ENCODE peak calls at places on chromosome 9, in six cellular contexts. P, Q, Z, J, T and S are unnamed samples.

GRCh38 chr9:101398930-101399640 is 434 bp downstream of the ZNF189 start:
- DNase-seq in P (no peak), Z (no peak), Q (no peak), J (no peak), T (peak), S (no peak)

GRCh38 chr9:3330792-3331420 is 194.9 kb downstream of the RFX3 start:
- DNase-seq in P (no peak), T (no peak), Q (no peak), Z (no peak), J (no peak), S (no peak)

GRCh38 chr9:107016383-107016782 is 153.4 kb downstream of the ZNF462 start:
- DNase-seq in T (no peak), Q (no peak), Z (no peak), P (no peak), J (no peak), S (no peak)

GRCh38 chr9:114476891-114477469 is 28.3 kb downstream of the WHRN start:
- DNase-seq in Q (no peak), P (no peak), T (no peak), J (no peak), Z (no peak), S (no peak)

GRCh38 chr9:69176446-69177135 is 2.5 kb downstream of the TJP2 start:
- DNase-seq in Z (no peak), P (no peak), Q (no peak), J (no peak), T (no peak), S (no peak)

GRCh38 chr9:21906878-21907277 is 87.3 kb downstream of the CDKN2A start:
- DNase-seq in J (no peak), Z (no peak), T (no peak), Q (no peak), P (no peak), S (no peak)

GRCh38 chr9:135032041-135032835 is 55.2 kb upstream of the OLFM1 start:
- DNase-seq in Q (no peak), J (no peak), P (no peak), Z (no peak), T (no peak), S (no peak)

GRCh38 chr9:17230646-17231045 is 95.8 kb downstream of the CNTLN start:
- DNase-seq in Q (no peak), J (no peak), T (no peak), P (no peak), Z (no peak), S (no peak)

GRCh38 chr9:120480707-120481106 is 99.3 kb downstream of the CDK5RAP2 start:
- DNase-seq in J (no peak), Q (no peak), P (no peak), Z (no peak), T (no peak), S (no peak)

GRCh38 chr9:136634904-136635303 is 27.8 kb upstream of the EGFL7 start:
- DNase-seq in T (no peak), J (no peak), Z (no peak), P (no peak), Q (no peak), S (no peak)

GRCh38 chr9:80492221-80492620 is 920.5 kb downstream of the TLE4 start:
- DNase-seq in J (no peak), Q (no peak), T (no peak), Z (no peak), P (no peak), S (no peak)

GRCh38 chr9:81801190-81801589 is 111.8 kb upstream of the TLE1 start:
- DNase-seq in T (no peak), Q (no peak), J (no peak), Z (no peak), P (no peak), S (no peak)

GRCh38 chr9:10843151-10843550 is 230.3 kb upstream of the PTPRD start:
- DNase-seq in J (no peak), Q (no peak), P (no peak), Z (no peak), T (no peak), S (no peak)

GRCh38 chr9:89020754-89021153 is 29.5 kb downstream of the S1PR3 start:
- DNase-seq in J (no peak), Q (no peak), T (no peak), P (no peak), Z (no peak), S (no peak)

GRCh38 chr9:124428751-124429529 is 13.7 kb upstream of the PSMB7 start:
- DNase-seq in J (no peak), Z (no peak), T (no peak), Q (no peak), P (no peak), S (no peak)

GRCh38 chr9:107213561-107214028 is 69.5 kb upstream of the RAD23B start:
- DNase-seq in P (peak), Q (no peak), T (no peak), Z (no peak), J (peak), S (no peak)

GRCh38 chr9:71355884-71356283 is 234.5 kb upstream of the TRPM3 start:
- DNase-seq in T (no peak), Q (no peak), Z (no peak), J (no peak), P (peak), S (no peak)

GRCh38 chr9:36486933-36487481 is 85.7 kb upstream of the MELK start:
- DNase-seq in T (peak), J (no peak), Q (peak), Z (peak), P (peak), S (peak)

GRCh38 chr9:125660557-125660956 is 46.5 kb downstream of the MAPKAP1 start:
- DNase-seq in Q (no peak), T (no peak), J (no peak), Z (no peak), P (no peak), S (no peak)

GRCh38 chr9:561430-561829 is 280.1 kb upstream of the DMRT1 start:
- DNase-seq in T (no peak), J (no peak), Z (no peak), P (no peak), Q (no peak), S (no peak)

GRCh38 chr9:38030658-38031057 is 38.4 kb downstream of the SHB start:
- DNase-seq in Q (no peak), J (no peak), P (no peak), T (peak), Z (no peak), S (no peak)

GRCh38 chr9:123984802-123985201 is 26.8 kb upstream of the LHX2 start:
- DNase-seq in Z (no peak), J (no peak), Q (no peak), P (no peak), T (no peak), S (no peak)

GRCh38 chr9:128916745-128917144 is 4.0 kb upstream of the PHYHD1 start:
- DNase-seq in J (no peak), Q (no peak), P (no peak), Z (no peak), T (no peak), S (no peak)

GRCh38 chr9:121499177-121499426 is 542 bp downstream of the GGTA1 start:
- DNase-seq in J (no peak), Q (no peak), Z (no peak), T (no peak), P (no peak), S (no peak)

GRCh38 chr9:121499427-121500164 is at the start of gene GGTA1:
- DNase-seq in Q (peak), Z (peak), T (peak), P (no peak), J (no peak), S (peak)

GRCh38 chr9:121498150-121498486 is 1.5 kb downstream of the GGTA1 start:
- DNase-seq in Z (peak), J (peak), P (peak), T (peak), Q (peak), S (no peak)

GRCh38 chr9:121500165-121500478 is 478 bp upstream of the GGTA1 start:
- DNase-seq in P (no peak), Q (no peak), T (no peak), Z (no peak), J (no peak), S (no peak)

DNA sequence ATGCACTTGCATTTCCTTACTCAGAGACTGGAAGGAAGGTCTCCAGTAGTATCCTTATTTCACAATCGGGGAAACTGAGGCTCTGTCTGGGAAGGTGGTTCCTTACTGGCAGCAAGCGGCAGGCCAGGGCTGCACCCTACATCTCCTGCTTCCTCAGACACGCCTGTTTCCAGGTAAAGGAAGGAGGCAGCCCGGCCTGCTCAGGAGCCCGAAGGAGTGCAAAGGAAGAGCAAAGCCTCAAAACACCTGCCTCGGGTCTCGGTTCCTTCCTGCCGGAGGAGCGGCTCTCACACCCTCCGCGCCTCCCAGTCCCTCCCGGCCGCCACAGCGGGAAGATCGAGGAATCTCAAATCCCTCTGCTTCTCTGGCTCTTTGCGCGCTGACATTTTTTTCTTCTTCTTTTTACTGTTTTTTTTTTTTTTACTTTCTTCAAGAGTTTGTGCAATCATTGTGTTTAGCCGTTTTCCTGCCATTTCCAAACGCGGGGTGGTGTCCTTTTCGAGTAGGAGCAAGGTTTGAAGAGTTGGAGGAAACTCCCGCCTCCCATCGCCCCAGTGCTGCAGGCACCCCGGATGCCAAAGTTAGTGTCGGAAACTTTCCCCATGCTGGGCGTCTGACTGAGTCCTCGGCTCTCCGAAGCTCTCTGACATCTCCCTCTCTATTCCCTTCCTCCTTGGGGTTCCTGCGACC is 1.0 kb downstream of the GGTA1 start:
- DNase-seq in J (no peak), Q (peak), T (no peak), Z (peak), P (no peak), S (no peak)
- TF ChIP-seq GABPA in J (no peak), Q (no peak), T (no peak), Z (no peak), P (no peak), S (no peak)

DNA sequence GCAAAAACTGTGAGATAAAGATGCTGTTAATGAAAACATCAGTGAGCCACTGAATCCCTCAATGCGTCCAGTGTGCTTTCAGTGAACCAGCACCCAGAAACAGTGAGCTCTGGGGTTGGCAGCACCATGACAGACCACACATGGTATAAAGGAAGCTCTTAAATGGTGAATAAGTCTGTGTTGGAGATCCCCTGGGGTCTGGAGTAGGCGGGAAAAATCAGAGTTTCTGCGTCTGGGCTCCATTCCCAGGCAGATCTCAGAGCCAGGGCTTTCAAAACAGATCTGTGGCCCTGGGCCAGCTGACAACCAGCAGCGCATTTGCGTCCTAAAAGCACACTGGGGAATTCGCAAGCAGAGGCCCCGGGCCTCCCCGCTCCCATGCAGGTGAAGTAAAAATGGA is 233.5 kb downstream of the FRMD3 start:
- DNase-seq in J (no peak), Q (peak), P (no peak), Z (no peak), T (no peak), S (no peak)
- TF ChIP-seq GABPA in J (no peak), Q (no peak), P (no peak), Z (no peak), T (no peak), S (no peak)

GRCh38 chr9:109913461-109913810 is 133.4 kb downstream of the PALM2AKAP2 start:
- DNase-seq in J (no peak), P (no peak), Q (no peak), Z (no peak), T (no peak), S (no peak)

GRCh38 chr9:109912726-109913460 is 132.9 kb downstream of the PALM2AKAP2 start:
- DNase-seq in J (no peak), Z (no peak), P (no peak), T (no peak), Q (no peak), S (no peak)

GRCh38 chr9:109910616-109911568 is 130.9 kb downstream of the PALM2AKAP2 start:
- DNase-seq in P (no peak), J (no peak), T (no peak), Z (no peak), Q (no peak), S (no peak)

GRCh38 chr9:109914280-109915027 is 134.5 kb downstream of the PALM2AKAP2 start:
- DNase-seq in P (no peak), Q (no peak), T (no peak), J (peak), Z (no peak), S (no peak)

GRCh38 chr9:109912082-109912581 is 132.1 kb downstream of the PALM2AKAP2 start:
- DNase-seq in J (no peak), T (no peak), Q (no peak), Z (no peak), P (no peak), S (no peak)
- TF ChIP-seq GABPA in J (no peak), T (no peak), Q (no peak), Z (no peak), P (no peak), S (no peak)

GRCh38 chr9:100219347-100219746 is 120.3 kb downstream of the INVS start:
- DNase-seq in P (no peak), T (no peak), J (peak), Q (no peak), Z (no peak), S (no peak)

GRCh38 chr9:100213730-100214477 is 114.9 kb downstream of the INVS start:
- DNase-seq in Z (no peak), T (no peak), J (no peak), P (no peak), Q (no peak), S (no peak)

GRCh38 chr9:100220936-100221335 is 121.9 kb downstream of the INVS start:
- DNase-seq in Z (no peak), T (no peak), P (no peak), J (no peak), Q (no peak), S (no peak)

GRCh38 chr9:100217536-100217935 is 118.5 kb downstream of the INVS start:
- DNase-seq in P (no peak), J (no peak), Z (no peak), Q (no peak), T (no peak), S (no peak)

GRCh38 chr9:100216178-100216787 is 117.2 kb downstream of the INVS start:
- DNase-seq in Z (peak), Q (peak), T (peak), P (peak), J (peak), S (peak)
- TF ChIP-seq GABPA in Z (no peak), Q (no peak), T (no peak), P (no peak), J (no peak), S (no peak)

GRCh38 chr9:115891929-115892328 is 261.7 kb upstream of the PAPPA start:
- DNase-seq in Q (no peak), Z (no peak), J (no peak), T (no peak), P (no peak), S (no peak)
- TF ChIP-seq GABPA in Q (no peak), Z (no peak), J (no peak), T (no peak), P (no peak), S (no peak)

GRCh38 chr9:133928248-133928764 is 63.8 kb downstream of the VAV2 start:
- DNase-seq in Q (no peak), J (no peak), T (no peak), P (no peak), Z (no peak), S (no peak)
- TF ChIP-seq GABPA in Q (no peak), J (no peak), T (no peak), P (no peak), Z (no peak), S (no peak)

GRCh38 chr9:131658753-131659129 is 81.1 kb downstream of the RAPGEF1 start:
- DNase-seq in Z (no peak), T (no peak), Q (no peak), J (no peak), P (no peak), S (no peak)

GRCh38 chr9:131657890-131658752 is 81.8 kb downstream of the RAPGEF1 start:
- DNase-seq in Q (no peak), Z (peak), T (no peak), P (peak), J (no peak), S (no peak)

GRCh38 chr9:131657456-131657855 is 82.4 kb downstream of the RAPGEF1 start:
- DNase-seq in T (no peak), J (no peak), Z (no peak), Q (no peak), P (no peak), S (no peak)

GRCh38 chr9:131656356-131657030 is 83.4 kb downstream of the RAPGEF1 start:
- DNase-seq in P (no peak), T (no peak), J (peak), Z (peak), Q (no peak), S (no peak)

GRCh38 chr9:131657031-131657377 is 82.9 kb downstream of the RAPGEF1 start:
- DNase-seq in J (no peak), T (no peak), P (no peak), Q (no peak), Z (peak), S (no peak)
- TF ChIP-seq GABPA in J (no peak), T (no peak), P (no peak), Q (no peak), Z (no peak), S (no peak)

GRCh38 chr9:117247271-117247670 is 167.6 kb downstream of the ASTN2 start:
- DNase-seq in Z (no peak), P (peak), T (peak), J (no peak), Q (peak), S (no peak)
- TF ChIP-seq GABPA in Z (no peak), P (no peak), T (no peak), J (no peak), Q (no peak), S (no peak)

GRCh38 chr9:6884960-6885359 is 127.2 kb downstream of the KDM4C start:
- DNase-seq in Q (no peak), P (no peak), Z (no peak), T (no peak), J (no peak), S (no peak)

GRCh38 chr9:6893350-6894131 is 135.8 kb downstream of the KDM4C start:
- DNase-seq in Q (no peak), J (peak), T (no peak), Z (no peak), P (no peak), S (no peak)

GRCh38 chr9:6884101-6884500 is 126.3 kb downstream of the KDM4C start:
- DNase-seq in Q (no peak), T (no peak), P (no peak), Z (no peak), J (no peak), S (no peak)

GRCh38 chr9:6894135-6894534 is 136.4 kb downstream of the KDM4C start:
- DNase-seq in P (no peak), T (no peak), Q (no peak), J (peak), Z (no peak), S (no peak)

GRCh38 chr9:6889868-6890267 is 132.1 kb downstream of the KDM4C start:
- DNase-seq in P (no peak), Q (no peak), J (no peak), T (no peak), Z (peak), S (no peak)
- TF ChIP-seq GABPA in P (no peak), Q (no peak), J (no peak), T (no peak), Z (no peak), S (no peak)